ENCODE peak calls at places on chromosomes 3 and 15, in nine cellular contexts. R is CD14-positive monocyte, X is neural progenitor cell, M is AG09309, E is upper lobe of right lung, D is nephron progenitor cell, P is astrocyte of the spinal cord, G is fibroblast of the aortic adventitia, S is AG10803. A is an unnamed sample.

GRCh38 chr3:132245547-132245946 is 71.7 kb upstream of the ACP3 start:
- DNase-seq in R (no peak), X (no peak), M (no peak), E (no peak), D (no peak), P (peak; percentile 39), G (peak; percentile 38), S (peak; percentile 8), A (no peak)

GRCh38 chr3:186487819-186488218 is 56.4 kb downstream of the CRYGS start:
- DNase-seq in R (no peak), X (peak; percentile 32), M (no peak), E (no peak), D (peak; percentile 21), P (no peak), G (no peak), S (no peak), A (no peak)

GRCh38 chr15:55221090-55222011 is 24.6 kb upstream of the RSL24D1 start:
- DNase-seq in R (peak; percentile 55), X (no peak), M (peak; percentile 91), E (no peak), D (no peak), P (peak; percentile 86), G (peak; percentile 95), S (peak; percentile 96), A (no peak)

GRCh38 chr15:95668201-95668600 is 662.3 kb upstream of the NR2F2 start:
- DNase-seq in R (no peak), X (no peak), M (no peak), E (no peak), D (peak; percentile 38), P (no peak), G (no peak), S (no peak), A (no peak)

GRCh38 chr15:74897300-74897701 is 7.5 kb downstream of the MPI start:
- DNase-seq in R (no peak), X (no peak), M (no peak), E (no peak), D (no peak), P (no peak), G (no peak), S (no peak), A (no peak)

GRCh38 chr3:133937756-133938601 is 42.3 kb upstream of the RAB6B start:
- DNase-seq in R (no peak), X (no peak), M (peak; percentile 73), E (no peak), D (no peak), P (peak; percentile 83), G (peak; percentile 90), S (peak; percentile 95), A (no peak)

GRCh38 chr15:86915811-86916331 is 836.2 kb downstream of the AGBL1 start:
- DNase-seq in R (no peak), X (peak; percentile 72), M (peak; percentile 2), E (no peak), D (peak; percentile 29), P (peak; percentile 67), G (peak; percentile 85), S (peak; percentile 61), A (peak; percentile 25)

GRCh38 chr3:187186375-187186774 is 10.9 kb upstream of the RTP1 start:
- DNase-seq in R (no peak), X (no peak), M (no peak), E (no peak), D (no peak), P (no peak), G (no peak), S (no peak), A (no peak)

GRCh38 chr3:146421814-146422748 is 47.3 kb downstream of the PLSCR2 start:
- DNase-seq in R (no peak), X (no peak), M (peak; percentile 10), E (no peak), D (no peak), P (peak; percentile 85), G (peak; percentile 69), S (peak; percentile 1), A (no peak)

GRCh38 chr15:63449711-63450110 is 54.7 kb upstream of the USP3 start:
- DNase-seq in R (no peak), X (no peak), M (no peak), E (no peak), D (no peak), P (no peak), G (no peak), S (no peak), A (no peak)

GRCh38 chr15:29668120-29668602 is 154.1 kb downstream of the TJP1 start:
- DNase-seq in R (no peak), X (peak; percentile 91), M (peak; percentile 39), E (peak; percentile 81), D (peak; percentile 74), P (peak; percentile 86), G (peak; percentile 85), S (peak; percentile 83), A (peak; percentile 82)

GRCh38 chr3:108159865-108160264 is 62.4 kb downstream of the IFT57 start:
- DNase-seq in R (no peak), X (no peak), M (no peak), E (no peak), D (no peak), P (peak; percentile 46), G (peak; percentile 41), S (peak; percentile 71), A (no peak)

GRCh38 chr15:93955197-93955596 is 276.2 kb upstream of the MCTP2 start:
- DNase-seq in R (no peak), X (no peak), M (no peak), E (no peak), D (no peak), P (no peak), G (no peak), S (no peak), A (no peak)

GRCh38 chr15:78000089-78000926 is 77.2 kb downstream of the TBC1D2B start:
- DNase-seq in R (peak; percentile 74), X (peak; percentile 97), M (no peak), E (peak; percentile 93), D (peak; percentile 91), P (peak; percentile 60), G (peak; percentile 33), S (peak; percentile 16), A (peak; percentile 81)

GRCh38 chr3:123365450-123366143 is 83.3 kb downstream of the ADCY5 start:
- DNase-seq in R (no peak), X (peak; percentile 71), M (no peak), E (peak; percentile 9), D (peak; percentile 30), P (no peak), G (no peak), S (no peak), A (peak; percentile 46)
- TF ChIP-seq CTCF in R (no peak), X (peak; percentile 68), M (peak; percentile 38), E (peak; percentile 28), D (peak; percentile 50), P (peak; percentile 55), G (peak; percentile 37), S (peak; percentile 45), A (peak; percentile 64)

GRCh38 chr3:63914312-63914711 is 2.1 kb upstream of the SCAANT1 start:
- DNase-seq in R (no peak), X (no peak), M (no peak), E (no peak), D (no peak), P (no peak), G (peak; percentile 72), S (peak; percentile 66), A (no peak)
- TF ChIP-seq CTCF in R (no peak), X (no peak), M (no peak), E (no peak), D (no peak), P (no peak), G (no peak), S (peak; percentile 21), A (no peak)

DNA sequence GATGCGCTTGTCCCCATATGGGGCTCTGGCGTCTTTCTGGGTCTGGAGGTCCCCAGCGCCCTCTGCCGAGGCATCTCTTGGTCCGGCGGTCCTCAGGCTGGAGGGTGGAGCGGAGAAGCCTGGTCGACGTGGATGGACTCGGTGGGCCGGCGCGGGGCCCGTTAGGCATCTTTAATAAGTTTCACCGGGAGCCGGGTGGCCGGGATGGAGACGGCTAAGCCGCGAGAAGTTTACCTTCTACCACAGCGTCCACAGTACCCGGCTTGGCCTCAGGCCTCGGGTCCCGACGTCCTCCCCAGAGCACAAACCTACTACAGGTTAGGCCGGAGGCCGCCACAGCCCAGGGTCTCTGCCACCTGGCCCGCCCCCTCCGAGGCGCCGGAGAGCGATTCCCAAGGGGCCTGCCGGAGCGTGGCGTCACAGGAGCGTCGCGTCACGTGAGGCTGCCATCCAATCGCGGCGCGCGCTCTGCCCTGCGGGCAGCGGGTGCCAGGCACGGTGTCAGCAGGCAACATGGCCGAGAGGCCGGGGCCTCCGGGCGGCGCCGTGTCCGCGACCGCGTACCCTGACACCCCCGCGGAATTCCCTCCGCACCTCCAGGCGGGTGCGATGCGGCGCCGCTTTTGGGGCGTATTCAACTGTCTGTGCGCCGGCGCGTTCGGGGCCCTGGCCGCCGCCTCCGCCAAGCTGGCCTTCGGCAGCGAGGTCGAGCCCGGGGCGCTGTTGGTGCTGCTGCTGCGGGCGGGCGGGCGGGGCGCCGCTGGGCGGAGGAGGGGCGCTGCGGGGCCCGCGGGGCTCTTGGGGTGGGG is at the start of gene TMEM42:
- DNase-seq in R (peak; percentile 81), X (peak; percentile 93), M (peak; percentile 57), E (peak; percentile 97), D (peak; percentile 88), P (peak; percentile 93), G (peak; percentile 92), S (peak; percentile 90), A (peak; percentile 96)
- TF ChIP-seq CTCF in R (no peak), X (peak; percentile 32), M (peak; percentile 56), E (no peak), D (no peak), P (peak; percentile 45), G (peak; percentile 53), S (peak; percentile 35), A (no peak)

GRCh38 chr15:85543741-85544155 is 163.3 kb downstream of the AKAP13 start:
- DNase-seq in R (peak; percentile 73), X (no peak), M (no peak), E (peak; percentile 89), D (no peak), P (no peak), G (no peak), S (no peak), A (peak; percentile 50)
- TF ChIP-seq CTCF in R (peak; percentile 19), X (no peak), M (no peak), E (peak; percentile 23), D (no peak), P (no peak), G (peak; percentile 7), S (no peak), A (no peak)

GRCh38 chr3:193865879-193866480 is 270.0 kb upstream of the HES1 start:
- DNase-seq in R (no peak), X (no peak), M (no peak), E (no peak), D (no peak), P (no peak), G (no peak), S (no peak), A (no peak)
- TF ChIP-seq CTCF in R (no peak), X (no peak), M (no peak), E (no peak), D (no peak), P (no peak), G (no peak), S (no peak), A (no peak)